ENCODE peak calls at places on chromosomes 7 and 10, in six cellular contexts. J, E, I, V, N and X are unnamed samples.

GRCh38 chr7:102073931-102074880 is 212.5 kb upstream of the SH2B2 start:
- DNase-seq in V (no peak), I (no peak), E (no peak), N (no peak), J (no peak), X (peak; percentile 71)

GRCh38 chr10:4344544-4344994 is 481.4 kb upstream of the AKR1E2 start:
- DNase-seq in V (no peak), E (peak; percentile 73), N (peak; percentile 100), I (no peak), J (peak; percentile 100), X (peak; percentile 94)

GRCh38 chr7:24341677-24342076 is 57.7 kb downstream of the NPY start:
- DNase-seq in N (no peak), J (peak; percentile 1), I (no peak), E (peak; percentile 14), V (no peak), X (peak; percentile 49)

GRCh38 chr7:138072726-138073125 is 3.5 kb upstream of the AKR1D1 start:
- DNase-seq in J (no peak), I (no peak), E (no peak), N (no peak), V (peak; percentile 15), X (no peak)

GRCh38 chr7:112500619-112501018 is 19.8 kb downstream of the LSMEM1 start:
- DNase-seq in E (no peak), V (peak; percentile 39), N (no peak), I (no peak), J (peak; percentile 31), X (peak; percentile 12)

GRCh38 chr7:131284702-131285419 is 42.8 kb upstream of the MKLN1 start:
- DNase-seq in V (no peak), J (peak; percentile 82), N (peak; percentile 50), I (no peak), E (peak; percentile 74), X (peak; percentile 92)

GRCh38 chr7:47453093-47454056 is 128.5 kb downstream of the TNS3 start:
- DNase-seq in V (no peak), I (peak; percentile 69), J (peak; percentile 75), N (peak; percentile 90), E (peak; percentile 80), X (peak; percentile 77)

GRCh38 chr10:132152896-132153580 is 33.7 kb upstream of the DPYSL4 start:
- DNase-seq in N (no peak), V (no peak), I (no peak), E (peak; percentile 8), J (no peak), X (no peak)

GRCh38 chr10:101001225-101002035 is 1.8 kb downstream of the LZTS2 start:
- DNase-seq in E (peak; percentile 92), J (peak; percentile 89), I (no peak), N (peak; percentile 93), V (no peak), X (peak; percentile 89)

GRCh38 chr10:28768227-28768626 is 90.9 kb downstream of the BAMBI start:
- DNase-seq in J (no peak), N (no peak), I (peak; percentile 3), V (peak; percentile 37), E (no peak), X (peak; percentile 29)

GRCh38 chr7:20116869-20117268 is 100.3 kb downstream of the MACC1 start:
- DNase-seq in I (no peak), V (no peak), N (no peak), J (no peak), E (no peak), X (no peak)

GRCh38 chr10:129385600-129385999 is 81.4 kb upstream of the MGMT start:
- DNase-seq in J (no peak), V (no peak), N (no peak), E (no peak), I (no peak), X (no peak)

GRCh38 chr10:7475046-7475860 is 64.4 kb upstream of the SFMBT2 start:
- DNase-seq in E (peak; percentile 29), N (peak; percentile 8), V (peak; percentile 68), J (no peak), I (peak; percentile 74), X (peak; percentile 23)

GRCh38 chr7:158111556-158111880 is 476.1 kb downstream of the PTPRN2 start:
- DNase-seq in J (no peak), N (no peak), V (no peak), E (no peak), I (no peak), X (no peak)

GRCh38 chr10:44911081-44911540 is at the start of gene TMEM72:
- DNase-seq in J (no peak), N (no peak), E (no peak), V (no peak), I (no peak), X (peak; percentile 38)

GRCh38 chr10:6005856-6006390 is 28.6 kb upstream of the IL15RA start:
- DNase-seq in J (no peak), E (no peak), N (no peak), I (no peak), V (no peak), X (no peak)

GRCh38 chr7:35599642-35600041 is 95.3 kb downstream of the HERPUD2 start:
- DNase-seq in E (no peak), V (no peak), N (no peak), J (no peak), I (no peak), X (no peak)

GRCh38 chr10:98460837-98461499 is 14.2 kb upstream of the HPS1 start:
- DNase-seq in J (peak; percentile 94), I (no peak), E (no peak), N (peak; percentile 95), V (no peak), X (peak; percentile 92)

GRCh38 chr7:1948377-1948796 is 278.3 kb downstream of the ELFN1 start:
- DNase-seq in J (no peak), I (no peak), V (no peak), N (no peak), E (peak; percentile 18), X (no peak)

GRCh38 chr7:98372993-98373392 is 27.9 kb downstream of the BAIAP2L1 start:
- DNase-seq in E (no peak), V (peak; percentile 90), J (peak; percentile 66), I (no peak), N (peak; percentile 95), X (peak; percentile 74)

GRCh38 chr10:127492607-127493250 is 56.4 kb upstream of the NPS start:
- DNase-seq in J (no peak), N (no peak), V (no peak), E (no peak), I (no peak), X (no peak)